ENCODE peak calls at places on chromosomes 4 and X, in five cellular contexts. D, A, I, Q and K are unnamed samples.

GRCh38 chrX:53795583-53795982 is 109.1 kb upstream of the HUWE1 start:
- DNase-seq in D (peak; percentile 3), I (peak; percentile 41), A (peak; percentile 24), Q (no peak), K (no peak)

GRCh38 chr4:88812976-88813375 is 115.3 kb upstream of the NAP1L5 start:
- DNase-seq in I (no peak), A (no peak), D (no peak), Q (no peak), K (no peak)

GRCh38 chr4:1012031-1012739 is 759 bp downstream of the FGFRL1 start:
- DNase-seq in I (peak; percentile 36), A (peak; percentile 52), D (no peak), Q (no peak), K (no peak)

GRCh38 chr4:155419266-155419665 is 42.5 kb upstream of the MAP9 start:
- DNase-seq in I (peak; percentile 24), Q (peak; percentile 56), A (peak; percentile 83), D (peak; percentile 90), K (no peak)

GRCh38 chr4:40216622-40217366 is 20.0 kb downstream of the RHOH start:
- DNase-seq in Q (no peak), D (no peak), I (no peak), A (peak; percentile 17), K (no peak)

GRCh38 chr4:7518871-7519637 is 84.3 kb upstream of the PSAPL1 start:
- DNase-seq in I (no peak), D (no peak), Q (no peak), A (no peak), K (no peak)

GRCh38 chr4:111028829-111029228 is 406.0 kb upstream of the PITX2 start:
- DNase-seq in Q (no peak), A (no peak), I (no peak), D (peak; percentile 7), K (no peak)

GRCh38 chr4:7397206-7398103 is 37.3 kb downstream of the PSAPL1 start:
- DNase-seq in I (no peak), Q (no peak), D (peak; percentile 4), A (no peak), K (no peak)

GRCh38 chr4:22987861-22988260 is 295.1 kb downstream of the GBA3 start:
- DNase-seq in D (peak; percentile 34), A (peak; percentile 83), I (no peak), Q (no peak), K (no peak)

GRCh38 chr4:147530723-147531122 is 49.8 kb downstream of the EDNRA start:
- DNase-seq in Q (no peak), D (peak; percentile 20), I (peak; percentile 75), A (no peak), K (no peak)

GRCh38 chr4:13866881-13867280 is 239.4 kb upstream of the BOD1L1 start:
- DNase-seq in A (no peak), D (peak; percentile 32), I (peak; percentile 33), Q (no peak), K (no peak)

GRCh38 chr4:185535818-185536729 is 767 bp upstream of the PDLIM3 start:
- DNase-seq in A (peak; percentile 45), I (peak; percentile 60), D (no peak), Q (no peak), K (no peak)

GRCh38 chr4:75007891-75008290 is 75.0 kb downstream of the PARM1 start:
- DNase-seq in A (no peak), D (no peak), Q (no peak), I (no peak), K (no peak)

GRCh38 chr4:47219586-47219985 is 188.2 kb downstream of the GABRB1 start:
- DNase-seq in A (no peak), D (peak; percentile 70), Q (peak; percentile 24), I (peak; percentile 20), K (no peak)

GRCh38 chr4:90000995-90001394 is 106.3 kb downstream of the MMRN1 start:
- DNase-seq in A (no peak), I (no peak), Q (no peak), D (no peak), K (no peak)

GRCh38 chr4:150268444-150268843 is 190.2 kb downstream of the DCLK2 start:
- DNase-seq in D (peak; percentile 25), I (peak; percentile 42), Q (no peak), A (peak; percentile 27), K (no peak)

GRCh38 chr4:101670897-101671296 is 119.6 kb upstream of the BANK1 start:
- DNase-seq in I (no peak), D (no peak), Q (no peak), A (no peak), K (no peak)

GRCh38 chr4:139593091-139593564 is 37.1 kb upstream of the SETD7 start:
- DNase-seq in Q (peak; percentile 67), D (peak; percentile 92), A (peak; percentile 65), I (peak; percentile 84), K (no peak)

GRCh38 chr4:48970471-48970921 is 15.6 kb upstream of the CWH43 start:
- DNase-seq in Q (peak; percentile 74), D (peak; percentile 84), I (peak; percentile 50), A (peak; percentile 62), K (peak; percentile 80)

GRCh38 chrX:24396236-24396929 is 35.9 kb downstream of the SUPT20HL1 start:
- DNase-seq in A (peak; percentile 39), Q (no peak), I (peak; percentile 63), D (peak; percentile 17), K (peak; percentile 55)

GRCh38 chrX:138858438-138858837 is 146.9 kb upstream of the FGF13 start:
- DNase-seq in D (peak; percentile 1), A (peak; percentile 10), Q (peak; percentile 3), I (no peak), K (peak; percentile 35)

GRCh38 chr4:141660880-141661279 is 24.5 kb downstream of the IL15 start:
- DNase-seq in I (no peak), D (no peak), A (no peak), Q (no peak), K (no peak)

GRCh38 chr4:10697071-10697470 is 12.5 kb upstream of the CLNK start:
- DNase-seq in I (no peak), Q (no peak), D (no peak), A (no peak), K (no peak)

GRCh38 chrX:104445591-104445990 is 120.4 kb upstream of the IL1RAPL2 start:
- DNase-seq in A (no peak), Q (no peak), I (no peak), D (no peak), K (no peak)

GRCh38 chr4:8182858-8183725 is 16.0 kb upstream of the SH3TC1 start:
- DNase-seq in D (peak; percentile 70), Q (no peak), A (peak; percentile 73), I (peak; percentile 94), K (peak; percentile 52)

GRCh38 chrX:85630901-85631300 is 251.4 kb upstream of the POF1B start:
- DNase-seq in I (no peak), A (no peak), D (no peak), Q (no peak), K (no peak)

GRCh38 chr4:183449193-183449888 is 4.9 kb downstream of the CDKN2AIP start:
- DNase-seq in A (peak; percentile 61), D (peak; percentile 94), I (peak; percentile 77), Q (peak; percentile 29), K (no peak)

GRCh38 chr4:8871417-8872401 is at the start of gene HMX1:
- DNase-seq in A (peak; percentile 33), D (no peak), I (no peak), Q (no peak), K (no peak)

GRCh38 chrX:56800801-56801200 is 71.8 kb downstream of the NBDY start:
- DNase-seq in Q (no peak), I (no peak), A (no peak), D (no peak), K (no peak)

DNA sequence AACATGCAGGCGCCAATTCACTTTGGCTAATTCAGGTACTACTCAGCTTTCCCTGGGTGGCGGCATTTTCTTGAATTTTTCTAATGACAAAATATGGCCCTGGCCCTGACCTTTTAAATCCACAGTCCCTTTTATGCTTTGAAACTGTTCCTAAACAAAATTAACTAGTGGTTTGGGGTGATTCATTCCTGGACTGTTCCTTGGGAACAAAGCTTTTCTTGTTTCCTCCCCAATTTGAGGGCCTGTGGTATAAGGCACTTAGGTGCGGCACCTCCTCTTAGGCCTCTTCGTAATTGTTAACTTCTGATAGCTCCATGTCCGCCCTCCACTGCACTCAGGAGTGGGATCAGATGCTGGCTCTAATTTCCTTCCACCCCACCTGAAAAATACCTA is 40.6 kb downstream of the NSG1 start:
- DNase-seq in A (no peak), I (no peak), Q (no peak), D (no peak), K (no peak)
- H3K4me3 ChIP-seq in A (no peak overlapping the region), I (no peak overlapping the region), Q (no peak overlapping the region), D (no peak overlapping the region), K (no peak overlapping the region)

DNA sequence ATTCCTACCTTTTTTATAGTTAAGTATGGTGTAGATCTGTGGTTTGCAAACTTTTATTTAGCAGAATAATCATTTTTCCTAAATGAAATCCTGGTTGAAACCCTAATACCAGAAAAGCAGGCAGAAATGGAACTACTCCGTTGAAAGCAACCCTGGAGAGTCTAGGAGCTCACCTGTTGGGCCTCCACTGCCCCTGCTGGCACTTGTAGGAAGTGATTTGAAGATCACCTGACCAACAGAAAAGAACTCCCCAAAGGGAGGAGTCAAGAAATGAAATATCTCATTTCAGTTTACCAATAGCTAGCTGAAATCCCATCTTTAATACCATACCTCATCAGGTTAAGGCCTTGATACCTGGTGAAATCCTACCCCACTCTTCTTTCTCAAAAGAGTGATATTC is 277.1 kb downstream of the KLHL13 start:
- DNase-seq in A (no peak), I (no peak), Q (no peak), D (no peak), K (no peak)
- TF ChIP-seq CTCF in A (no peak), I (no peak), Q (no peak), D (no peak), K (no peak)

GRCh38 chrX:137684591-137684990 is 118.7 kb downstream of the ZIC3 start:
- DNase-seq in I (no peak), Q (no peak), D (no peak), A (no peak), K (no peak)
- H3K4me3 ChIP-seq in I (no peak overlapping the region), Q (no peak overlapping the region), D (no peak overlapping the region), A (no peak overlapping the region), K (no peak overlapping the region)

GRCh38 chr4:55186123-55186522 is 60.7 kb upstream of the KDR start:
- DNase-seq in A (peak; percentile 22), I (peak; percentile 40), D (no peak), Q (no peak), K (no peak)
- TF ChIP-seq CTCF in A (no peak), I (peak; percentile 38), D (peak; percentile 12), Q (peak; percentile 21), K (no peak)